ENCODE peak calls at places on chromosomes 6 and 20, in seven cellular contexts. Y is SK-N-SH, K is PC-3, B is GM23338, S is neural progenitor cell, Q is GM23248, M is HCT116. L is an unnamed sample.

GRCh38 chr6:2410982-2411381 is 165.6 kb upstream of the GMDS start:
- DNase-seq in B (no peak), Y (no peak), M (no peak), K (no peak), S (no peak), Q (no peak), L (no peak)

GRCh38 chr6:118708736-118709135 is 57.3 kb upstream of the CEP85L start:
- DNase-seq in Y (no peak), S (no peak), M (no peak), B (no peak), Q (peak; percentile 75), K (peak; percentile 79), L (no peak)

GRCh38 chr6:126513198-126513597 is 173.3 kb downstream of the CENPW start:
- DNase-seq in Y (no peak), K (no peak), Q (no peak), S (no peak), B (no peak), M (no peak), L (no peak)

GRCh38 chr20:24996449-24997195 is 4.1 kb upstream of the APMAP start:
- DNase-seq in S (no peak), Y (no peak), B (no peak), M (no peak), K (no peak), Q (no peak), L (no peak)

GRCh38 chr6:1404066-1404712 is 14.8 kb downstream of the FOXF2 start:
- DNase-seq in Q (no peak), K (no peak), B (no peak), Y (no peak), M (no peak), S (no peak), L (no peak)

GRCh38 chr6:80439721-80440488 is 333.4 kb downstream of the BCKDHB start:
- DNase-seq in Y (no peak), Q (no peak), S (no peak), M (no peak), B (no peak), K (peak; percentile 81), L (no peak)

GRCh38 chr6:16704706-16705402 is 56.4 kb downstream of the ATXN1 start:
- DNase-seq in S (no peak), Q (peak; percentile 72), Y (no peak), B (no peak), K (peak; percentile 54), M (no peak), L (no peak)

GRCh38 chr6:111210074-111210729 is 122.9 kb downstream of the SLC16A10 start:
- DNase-seq in Y (peak; percentile 61), Q (peak; percentile 72), M (peak; percentile 45), S (peak; percentile 68), B (peak; percentile 86), K (peak; percentile 76), L (peak; percentile 62)

GRCh38 chr6:56841372-56841749 is 113.5 kb upstream of the BEND6 start:
- DNase-seq in M (no peak), S (no peak), Y (no peak), Q (no peak), K (no peak), B (no peak), L (no peak)

GRCh38 chr6:79421707-79422484 is 115.3 kb downstream of the LCA5 start:
- DNase-seq in K (peak; percentile 87), Q (peak; percentile 76), Y (peak; percentile 41), B (no peak), S (no peak), M (no peak), L (no peak)

GRCh38 chr6:25499851-25500250 is 152.2 kb upstream of the SCGN start:
- DNase-seq in B (peak; percentile 25), S (no peak), M (no peak), K (peak; percentile 90), Y (no peak), Q (peak; percentile 51), L (no peak)

GRCh38 chr6:144847906-144848305 is 562.8 kb downstream of the UTRN start:
- DNase-seq in S (peak; percentile 12), K (no peak), Y (no peak), Q (no peak), B (no peak), M (no peak), L (no peak)

GRCh38 chr6:105177521-105177920 is 2.3 kb downstream of the POPDC3 start:
- DNase-seq in Y (no peak), Q (no peak), M (no peak), S (no peak), B (no peak), K (no peak), L (no peak)

GRCh38 chr20:23049201-23049932 is at the start of gene THBD:
- DNase-seq in Y (no peak), Q (peak; percentile 85), S (peak; percentile 64), B (peak; percentile 68), M (no peak), K (peak; percentile 73), L (no peak)

GRCh38 chr6:40125680-40126079 is 191.4 kb upstream of the MOCS1 start:
- DNase-seq in S (no peak), M (no peak), B (no peak), Y (no peak), Q (no peak), K (no peak), L (no peak)

GRCh38 chr6:31717499-31718222 is 2.5 kb downstream of the LY6G6D start:
- DNase-seq in Y (no peak), S (peak; percentile 63), K (peak; percentile 70), B (peak; percentile 83), M (no peak), Q (no peak), L (no peak)

DNA sequence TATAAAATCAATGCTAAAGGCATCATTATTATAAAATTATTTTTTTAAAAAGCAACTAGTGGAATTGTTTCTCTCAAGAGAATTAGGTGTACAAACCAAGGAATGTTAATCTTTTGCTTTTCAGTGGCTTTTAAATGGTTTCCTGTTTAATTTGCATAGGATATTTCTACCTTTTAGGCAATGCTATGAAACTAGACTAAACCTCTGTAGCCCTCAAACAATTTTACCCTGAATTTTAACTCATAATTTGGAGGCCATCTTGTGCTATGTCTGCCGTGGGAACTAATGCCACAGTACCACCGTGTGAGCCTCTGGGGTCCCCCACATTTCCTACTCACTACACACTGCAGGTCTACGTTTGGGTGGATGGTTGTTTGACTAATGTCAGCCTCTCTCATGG is 20.6 kb downstream of the PHACTR2 start:
- DNase-seq in K (no peak), M (no peak), B (no peak), Q (no peak), Y (no peak), S (no peak), L (no peak)
- H3K4me1 ChIP-seq in K (peaks cover 17% of the 10 kb centered on the region), M (peaks cover 6% of the 10 kb centered on the region), B (peaks cover 69% of the 10 kb centered on the region), Q (peaks cover 30% of the 10 kb centered on the region), Y (peaks cover 16% of the 10 kb centered on the region), S (peaks cover 4% of the 10 kb centered on the region), L (no peaks in the 10 kb centered on the region)

DNA sequence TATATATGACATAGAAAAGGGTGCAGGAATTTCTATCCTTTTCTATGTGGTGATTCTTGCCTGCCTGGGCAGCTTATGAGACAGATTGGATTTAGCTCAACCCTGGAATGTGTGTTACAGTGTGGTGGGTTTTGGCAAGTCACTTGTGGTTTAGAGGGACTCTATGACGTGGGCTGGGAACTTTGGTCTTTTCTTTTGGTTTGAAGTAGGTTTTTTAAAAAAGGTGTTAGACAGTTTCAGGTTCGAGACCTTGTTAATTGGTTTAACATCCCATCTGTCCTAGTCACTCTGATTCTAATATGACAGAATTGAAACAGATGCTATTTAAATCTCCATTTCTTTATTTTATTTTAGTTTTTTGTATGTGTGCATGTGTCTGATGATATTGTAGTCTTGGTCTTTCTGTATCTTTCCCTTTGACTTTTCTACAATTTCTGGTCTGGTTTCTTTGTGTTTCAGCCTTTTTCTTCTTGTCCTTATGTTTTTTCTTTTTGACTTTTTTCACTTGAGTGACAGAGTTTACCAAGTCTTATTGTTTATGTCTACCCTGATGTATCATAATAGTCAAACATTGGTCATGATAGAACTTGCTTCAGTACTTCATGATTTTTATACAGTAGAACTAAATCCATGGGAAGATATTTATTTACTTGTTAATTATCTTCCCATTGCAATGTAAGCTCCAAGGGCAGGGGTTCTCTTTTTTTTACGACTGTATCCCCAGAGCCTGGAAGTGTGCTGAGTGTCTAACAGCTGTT is 174.3 kb downstream of the CDKAL1 start:
- DNase-seq in B (no peak), K (no peak), Q (no peak), M (no peak), S (peak; percentile 40), Y (no peak), L (no peak)
- TF ChIP-seq EZH2phosphoT487 in B (no peak), K (no peak), Q (no peak), M (no peak), S (no peak), Y (no peak), L (no peak)

GRCh38 chr20:17594443-17594842 is 24.6 kb downstream of the DSTN start:
- DNase-seq in S (no peak), B (peak; percentile 55), Q (peak; percentile 75), K (peak; percentile 93), M (no peak), Y (no peak), L (no peak)

GRCh38 chr20:17595846-17596245 is 26.0 kb downstream of the DSTN start:
- DNase-seq in K (no peak), Y (no peak), B (no peak), S (no peak), M (no peak), Q (no peak), L (no peak)

GRCh38 chr20:17593902-17594301 is 24.0 kb downstream of the DSTN start:
- DNase-seq in M (no peak), B (no peak), Q (no peak), S (no peak), K (no peak), Y (no peak), L (no peak)

GRCh38 chr20:17601957-17602356 is 32.1 kb downstream of the DSTN start:
- DNase-seq in K (no peak), Y (no peak), Q (no peak), M (no peak), B (peak; percentile 33), S (no peak), L (no peak)

DNA sequence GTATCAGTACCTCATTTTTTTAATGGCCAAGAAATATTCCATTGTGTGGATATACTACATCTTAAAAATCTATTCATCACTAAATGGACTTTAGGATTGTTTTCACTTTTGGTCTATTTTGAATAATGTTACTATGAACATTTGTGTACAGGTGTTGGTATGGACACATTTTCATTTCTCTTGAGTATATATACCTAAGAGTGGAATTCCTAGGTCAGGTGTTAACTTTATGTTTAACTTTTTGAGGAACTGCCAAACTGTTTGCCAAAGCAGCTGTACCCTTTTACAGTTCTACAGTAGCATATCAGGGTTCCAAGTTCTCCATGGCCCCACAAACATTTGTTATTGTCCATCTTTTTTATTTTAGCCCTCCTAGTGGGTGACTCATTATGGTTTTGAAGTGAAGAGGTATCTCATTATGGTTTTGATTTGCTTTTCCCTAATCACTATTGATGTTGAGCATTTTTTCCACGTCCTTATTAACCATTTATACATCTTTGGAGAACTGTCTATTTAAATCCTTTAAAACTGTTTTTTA is 28.2 kb downstream of the DSTN start:
- DNase-seq in Y (no peak), S (no peak), Q (no peak), B (no peak), K (no peak), M (no peak), L (no peak)
- H3K4me1 ChIP-seq in Y (peaks cover 12% of the 10 kb centered on the region), S (peaks cover 9% of the 10 kb centered on the region), Q (peaks cover 14% of the 10 kb centered on the region), B (peaks cover 38% of the 10 kb centered on the region), K (peaks cover 20% of the 10 kb centered on the region), M (peaks cover 18% of the 10 kb centered on the region), L (no peaks in the 10 kb centered on the region)

GRCh38 chr20:10671850-10672578 is 1.8 kb downstream of the JAG1 start:
- DNase-seq in Y (peak; percentile 48), K (peak; percentile 63), S (peak; percentile 50), M (no peak), Q (peak; percentile 71), B (peak; percentile 72), L (no peak)
- TF ChIP-seq EZH2phosphoT487 in Y (no peak), K (no peak), S (no peak), M (no peak), Q (no peak), B (no peak), L (no peak)